ENCODE peak calls at places on chromosomes 2 and 18, in eight cellular contexts. One of them, this sample, is unnamed.

GRCh38 chr2:213317929-213318328 is 33.7 kb downstream of the SPAG16 start:
- DNase-seq in heart right ventricle: no peak
- DNase-seq in endothelial cell: no peak
- DNase-seq in left lung: no peak
- DNase-seq in B cell: no peak
- DNase-seq in GM10248: no peak
- DNase-seq in lower lobe of right lung: no peak
- DNase-seq in fibroblast of pulmonary artery: peak; percentile 64
- DNase-seq in this sample: no peak

GRCh38 chr2:226799211-226799975 is at the start of gene IRS1:
- DNase-seq in left lung: peak; percentile 90
- DNase-seq in lower lobe of right lung: peak; percentile 73
- DNase-seq in B cell: peak; percentile 84
- DNase-seq in heart right ventricle: peak; percentile 65
- DNase-seq in fibroblast of pulmonary artery: peak; percentile 86
- DNase-seq in GM10248: peak; percentile 67
- DNase-seq in endothelial cell: peak; percentile 58
- DNase-seq in this sample: peak; percentile 81

GRCh38 chr18:45771587-45771986 is 47.6 kb downstream of the SLC14A1 start:
- DNase-seq in endothelial cell: no peak
- DNase-seq in left lung: no peak
- DNase-seq in lower lobe of right lung: no peak
- DNase-seq in B cell: no peak
- DNase-seq in fibroblast of pulmonary artery: no peak
- DNase-seq in heart right ventricle: no peak
- DNase-seq in GM10248: no peak
- DNase-seq in this sample: no peak

GRCh38 chr18:1246827-1247226 is 342.2 kb downstream of the ADCYAP1 start:
- DNase-seq in lower lobe of right lung: no peak
- DNase-seq in heart right ventricle: no peak
- DNase-seq in fibroblast of pulmonary artery: no peak
- DNase-seq in endothelial cell: no peak
- DNase-seq in B cell: no peak
- DNase-seq in left lung: no peak
- DNase-seq in GM10248: no peak
- DNase-seq in this sample: no peak

GRCh38 chr2:197556456-197556855 is 40.6 kb downstream of the MOB4 start:
- DNase-seq in endothelial cell: no peak
- DNase-seq in left lung: no peak
- DNase-seq in GM10248: no peak
- DNase-seq in lower lobe of right lung: no peak
- DNase-seq in fibroblast of pulmonary artery: peak; percentile 73
- DNase-seq in heart right ventricle: no peak
- DNase-seq in B cell: no peak
- DNase-seq in this sample: no peak

GRCh38 chr2:98455494-98455976 is 10.9 kb downstream of the INPP4A start:
- DNase-seq in left lung: no peak
- DNase-seq in endothelial cell: no peak
- DNase-seq in heart right ventricle: no peak
- DNase-seq in lower lobe of right lung: no peak
- DNase-seq in fibroblast of pulmonary artery: peak; percentile 38
- DNase-seq in B cell: peak; percentile 65
- DNase-seq in GM10248: peak; percentile 41
- DNase-seq in this sample: peak; percentile 48

GRCh38 chr18:30432349-30432748 is 610.2 kb downstream of the DSC3 start:
- DNase-seq in lower lobe of right lung: no peak
- DNase-seq in GM10248: no peak
- DNase-seq in heart right ventricle: no peak
- DNase-seq in endothelial cell: no peak
- DNase-seq in fibroblast of pulmonary artery: no peak
- DNase-seq in B cell: no peak
- DNase-seq in left lung: no peak
- DNase-seq in this sample: no peak

GRCh38 chr2:86610871-86611270 is 12.8 kb downstream of the RNF103 start:
- DNase-seq in left lung: no peak
- DNase-seq in fibroblast of pulmonary artery: no peak
- DNase-seq in B cell: no peak
- DNase-seq in endothelial cell: no peak
- DNase-seq in heart right ventricle: no peak
- DNase-seq in GM10248: no peak
- DNase-seq in lower lobe of right lung: no peak
- DNase-seq in this sample: no peak

GRCh38 chr2:43846140-43846793 is 7.5 kb downstream of the ABCG8 start:
- DNase-seq in B cell: no peak
- DNase-seq in lower lobe of right lung: no peak
- DNase-seq in endothelial cell: no peak
- DNase-seq in left lung: no peak
- DNase-seq in GM10248: peak; percentile 6
- DNase-seq in fibroblast of pulmonary artery: no peak
- DNase-seq in heart right ventricle: no peak
- DNase-seq in this sample: peak; percentile 4

GRCh38 chr2:61134141-61134540 is 27.8 kb upstream of the C2orf74 start:
- DNase-seq in GM10248: no peak
- DNase-seq in B cell: no peak
- DNase-seq in fibroblast of pulmonary artery: no peak
- DNase-seq in endothelial cell: no peak
- DNase-seq in lower lobe of right lung: no peak
- DNase-seq in heart right ventricle: no peak
- DNase-seq in left lung: no peak
- DNase-seq in this sample: no peak

GRCh38 chr2:165803123-165803760 is 9.2 kb upstream of the GALNT3 start:
- DNase-seq in GM10248: no peak
- DNase-seq in left lung: no peak
- DNase-seq in fibroblast of pulmonary artery: peak; percentile 89
- DNase-seq in B cell: no peak
- DNase-seq in endothelial cell: no peak
- DNase-seq in heart right ventricle: no peak
- DNase-seq in lower lobe of right lung: no peak
- DNase-seq in this sample: no peak

GRCh38 chr2:72367530-72368225 is 220.0 kb upstream of the CYP26B1 start:
- DNase-seq in B cell: no peak
- DNase-seq in fibroblast of pulmonary artery: peak; percentile 96
- DNase-seq in endothelial cell: no peak
- DNase-seq in lower lobe of right lung: peak; percentile 58
- DNase-seq in left lung: no peak
- DNase-seq in GM10248: no peak
- DNase-seq in heart right ventricle: peak; percentile 61
- DNase-seq in this sample: no peak

GRCh38 chr18:28439870-28440269 is 262.9 kb upstream of the CDH2 start:
- DNase-seq in lower lobe of right lung: no peak
- DNase-seq in left lung: no peak
- DNase-seq in fibroblast of pulmonary artery: peak; percentile 60
- DNase-seq in GM10248: no peak
- DNase-seq in heart right ventricle: no peak
- DNase-seq in endothelial cell: no peak
- DNase-seq in B cell: no peak
- DNase-seq in this sample: no peak

GRCh38 chr2:2696341-2697132 is 365.5 kb upstream of the MYT1L start:
- DNase-seq in GM10248: no peak
- DNase-seq in heart right ventricle: no peak
- DNase-seq in B cell: no peak
- DNase-seq in endothelial cell: no peak
- DNase-seq in left lung: no peak
- DNase-seq in fibroblast of pulmonary artery: no peak
- DNase-seq in lower lobe of right lung: no peak
- DNase-seq in this sample: no peak

GRCh38 chr2:2699117-2699497 is 368.0 kb upstream of the MYT1L start:
- DNase-seq in endothelial cell: no peak
- DNase-seq in GM10248: no peak
- DNase-seq in heart right ventricle: no peak
- DNase-seq in lower lobe of right lung: no peak
- DNase-seq in left lung: no peak
- DNase-seq in B cell: no peak
- DNase-seq in fibroblast of pulmonary artery: no peak
- DNase-seq in this sample: no peak

GRCh38 chr2:2701176-2701781 is 370.2 kb upstream of the MYT1L start:
- DNase-seq in endothelial cell: no peak
- DNase-seq in GM10248: no peak
- DNase-seq in lower lobe of right lung: no peak
- DNase-seq in B cell: no peak
- DNase-seq in heart right ventricle: no peak
- DNase-seq in left lung: no peak
- DNase-seq in fibroblast of pulmonary artery: no peak
- DNase-seq in this sample: no peak

GRCh38 chr2:2701813-2702212 is 370.7 kb upstream of the MYT1L start:
- DNase-seq in B cell: no peak
- DNase-seq in lower lobe of right lung: no peak
- DNase-seq in endothelial cell: no peak
- DNase-seq in left lung: no peak
- DNase-seq in GM10248: no peak
- DNase-seq in heart right ventricle: no peak
- DNase-seq in fibroblast of pulmonary artery: no peak
- DNase-seq in this sample: no peak

DNA sequence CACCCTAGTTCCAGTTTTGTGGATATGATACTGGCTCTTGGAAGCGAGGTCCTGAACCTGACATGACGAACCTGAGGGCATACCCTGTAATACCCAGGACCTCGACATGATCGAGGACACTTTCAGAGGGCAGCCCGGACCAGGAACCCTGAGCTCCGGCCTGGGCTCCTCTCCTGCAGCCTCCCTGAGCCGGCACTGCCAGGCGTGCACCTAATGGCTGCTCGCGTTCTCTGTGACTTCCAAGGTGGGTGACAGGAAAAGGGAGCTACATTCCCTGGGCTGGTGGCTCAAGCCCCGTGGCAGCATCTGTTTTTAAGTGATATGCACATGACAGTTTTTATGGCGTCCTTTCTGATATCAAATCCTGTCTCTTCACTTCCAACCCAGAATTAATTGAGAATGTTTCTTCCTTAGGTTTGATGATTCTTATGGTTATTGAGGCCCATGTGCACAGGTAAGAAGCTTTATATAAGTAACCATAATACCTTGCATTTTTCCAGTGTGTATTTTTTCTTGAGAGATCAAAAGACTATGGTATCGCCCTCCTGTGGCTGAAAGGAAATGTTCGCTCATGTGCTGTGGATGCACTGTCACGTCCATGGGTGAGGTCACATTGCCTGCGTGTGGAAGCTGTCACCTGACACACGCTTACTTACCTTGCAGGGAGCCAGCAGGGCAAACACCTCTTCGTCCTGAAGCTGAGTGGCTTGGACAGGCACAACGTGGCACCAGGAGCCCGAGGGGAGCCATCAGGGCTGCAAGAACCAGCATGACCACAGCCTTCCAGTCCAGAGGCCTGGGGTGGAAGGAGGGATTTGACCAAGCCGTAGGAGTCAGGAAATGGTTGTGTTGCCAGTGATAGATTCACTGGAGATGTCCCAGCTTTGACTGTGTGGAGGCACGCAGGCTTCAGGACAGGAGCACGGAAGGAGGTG is 367.4 kb upstream of the MYT1L start:
- DNase-seq in GM10248: no peak
- DNase-seq in left lung: no peak
- DNase-seq in fibroblast of pulmonary artery: no peak
- DNase-seq in heart right ventricle: no peak
- DNase-seq in endothelial cell: peak; percentile 41
- DNase-seq in B cell: no peak
- DNase-seq in lower lobe of right lung: no peak
- DNase-seq in this sample: no peak
- TF ChIP-seq CTCF in GM10248: peak; percentile 13
- TF ChIP-seq CTCF in left lung: no peak
- TF ChIP-seq CTCF in fibroblast of pulmonary artery: no peak
- TF ChIP-seq CTCF in heart right ventricle: peak; percentile 34
- TF ChIP-seq CTCF in endothelial cell: peak; percentile 69
- TF ChIP-seq CTCF in B cell: no peak
- TF ChIP-seq CTCF in lower lobe of right lung: no peak
- TF ChIP-seq CTCF in this sample: no peak

GRCh38 chr2:36809046-36809445 is 112.5 kb downstream of the VIT start:
- DNase-seq in B cell: no peak
- DNase-seq in left lung: no peak
- DNase-seq in heart right ventricle: no peak
- DNase-seq in fibroblast of pulmonary artery: no peak
- DNase-seq in GM10248: no peak
- DNase-seq in lower lobe of right lung: no peak
- DNase-seq in endothelial cell: no peak
- DNase-seq in this sample: no peak
- TF ChIP-seq CTCF in B cell: no peak
- TF ChIP-seq CTCF in left lung: no peak
- TF ChIP-seq CTCF in heart right ventricle: no peak
- TF ChIP-seq CTCF in fibroblast of pulmonary artery: no peak
- TF ChIP-seq CTCF in GM10248: no peak
- TF ChIP-seq CTCF in lower lobe of right lung: no peak
- TF ChIP-seq CTCF in endothelial cell: no peak
- TF ChIP-seq CTCF in this sample: no peak

GRCh38 chr2:27024188-27024587 is 8.6 kb upstream of the TMEM214 start:
- DNase-seq in B cell: no peak
- DNase-seq in fibroblast of pulmonary artery: no peak
- DNase-seq in endothelial cell: peak; percentile 67
- DNase-seq in GM10248: no peak
- DNase-seq in lower lobe of right lung: no peak
- DNase-seq in heart right ventricle: no peak
- DNase-seq in left lung: no peak
- DNase-seq in this sample: no peak
- TF ChIP-seq CTCF in B cell: no peak
- TF ChIP-seq CTCF in fibroblast of pulmonary artery: peak; percentile 17
- TF ChIP-seq CTCF in endothelial cell: peak; percentile 56
- TF ChIP-seq CTCF in GM10248: no peak
- TF ChIP-seq CTCF in lower lobe of right lung: no peak
- TF ChIP-seq CTCF in heart right ventricle: no peak
- TF ChIP-seq CTCF in left lung: no peak
- TF ChIP-seq CTCF in this sample: no peak

DNA sequence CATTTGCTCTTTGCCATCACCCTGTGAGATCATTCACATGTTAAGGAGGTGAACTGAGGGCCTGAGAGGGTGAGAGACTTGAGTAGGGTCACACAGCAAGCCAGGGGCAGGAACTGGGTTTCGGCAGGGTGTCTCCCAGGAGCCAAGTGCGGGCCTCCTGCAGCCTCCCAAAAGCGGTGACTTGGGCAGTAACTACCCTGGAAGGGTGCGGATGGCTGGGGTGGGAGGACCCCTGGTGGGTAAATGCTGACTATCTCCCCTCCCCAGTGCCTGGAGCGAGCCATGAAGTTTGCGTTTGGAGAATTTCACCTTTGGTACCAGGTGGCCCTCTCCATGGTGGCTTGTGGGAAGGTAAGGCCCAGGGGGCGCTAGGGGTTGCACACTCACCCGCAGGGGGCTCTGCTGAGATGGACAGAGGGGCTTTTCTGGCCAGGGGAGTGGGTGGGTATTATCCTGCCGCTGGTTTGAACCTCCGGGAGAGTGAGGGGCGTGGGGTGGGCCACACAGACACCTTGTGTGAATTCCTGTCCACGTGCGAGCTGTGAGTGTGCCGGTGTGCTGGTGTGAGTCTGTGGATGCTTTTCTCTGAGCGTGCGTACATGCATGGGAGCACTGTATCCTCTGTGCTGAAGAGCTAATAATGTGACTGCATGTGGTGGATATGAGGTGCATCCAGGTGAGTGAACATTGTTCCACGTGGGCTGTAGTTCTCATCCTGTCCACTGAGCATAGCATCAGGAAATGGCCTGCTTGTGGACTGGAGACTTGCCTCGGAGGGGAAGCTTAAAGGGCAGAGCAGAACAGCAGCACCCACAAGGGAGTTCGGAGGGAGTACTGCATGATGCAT is 91.0 kb upstream of the MCFD2 start:
- DNase-seq in fibroblast of pulmonary artery: no peak
- DNase-seq in B cell: no peak
- DNase-seq in endothelial cell: no peak
- DNase-seq in left lung: peak; percentile 53
- DNase-seq in GM10248: no peak
- DNase-seq in heart right ventricle: no peak
- DNase-seq in lower lobe of right lung: no peak
- DNase-seq in this sample: no peak
- TF ChIP-seq CTCF in fibroblast of pulmonary artery: no peak
- TF ChIP-seq CTCF in B cell: no peak
- TF ChIP-seq CTCF in endothelial cell: no peak
- TF ChIP-seq CTCF in left lung: no peak
- TF ChIP-seq CTCF in GM10248: no peak
- TF ChIP-seq CTCF in heart right ventricle: no peak
- TF ChIP-seq CTCF in lower lobe of right lung: no peak
- TF ChIP-seq CTCF in this sample: no peak